ENCODE peak calls at places on chromosomes 13 and 19, in seven cellular contexts. P, N, Z, E, G, A and X are unnamed samples.

GRCh38 chr13:50677687-50678463 is 165.6 kb downstream of the DLEU7 start:
- DNase-seq in A (no peak), Z (no peak), P (no peak), G (no peak), N (no peak), E (peak; percentile 72), X (no peak)

GRCh38 chr19:3783660-3784584 is 2.3 kb downstream of the MATK start:
- DNase-seq in P (no peak), Z (no peak), A (peak; percentile 71), G (no peak), N (no peak), E (no peak), X (no peak)

GRCh38 chr19:5339950-5340636 is 519 bp downstream of the PTPRS start:
- DNase-seq in N (peak; percentile 28), Z (no peak), E (no peak), P (no peak), A (no peak), G (peak; percentile 65), X (peak; percentile 62)

GRCh38 chr13:30577381-30577780 is 40.3 kb upstream of the USPL1 start:
- DNase-seq in E (peak; percentile 98), Z (peak; percentile 35), A (peak; percentile 80), G (no peak), N (peak; percentile 84), P (peak; percentile 36), X (peak; percentile 34)

GRCh38 chr19:35222373-35223005 is 6.0 kb downstream of the FAM187B start:
- DNase-seq in Z (no peak), N (no peak), A (no peak), E (no peak), G (no peak), P (peak; percentile 2), X (no peak)

GRCh38 chr19:8512115-8512967 is 1.6 kb downstream of the ZNF414 start:
- DNase-seq in Z (no peak), A (peak; percentile 51), G (no peak), N (peak; percentile 24), E (no peak), P (no peak), X (no peak)

GRCh38 chr19:7924651-7925170 is 1.2 kb downstream of the CTXN1 start:
- DNase-seq in Z (no peak), E (no peak), N (no peak), A (no peak), P (no peak), G (no peak), X (no peak)

GRCh38 chr19:15110418-15110815 is 3.2 kb downstream of the SYDE1 start:
- DNase-seq in P (no peak), A (no peak), Z (no peak), E (no peak), N (no peak), G (no peak), X (no peak)

GRCh38 chr13:102856603-102857002 is 10.8 kb downstream of the ERCC5 start:
- DNase-seq in P (no peak), E (peak; percentile 68), N (peak; percentile 71), A (no peak), Z (no peak), G (no peak), X (no peak)

GRCh38 chr19:55489711-55490477 is 1.7 kb downstream of the SSC5D start:
- DNase-seq in A (no peak), P (no peak), G (no peak), E (no peak), N (no peak), Z (no peak), X (peak; percentile 35)

GRCh38 chr19:7199613-7200533 is 94.3 kb downstream of the INSR start:
- DNase-seq in E (no peak), G (no peak), P (no peak), Z (no peak), N (no peak), A (no peak), X (no peak)

GRCh38 chr13:29937836-29938235 is 87.4 kb upstream of the UBL3 start:
- DNase-seq in A (peak; percentile 57), Z (peak; percentile 42), N (no peak), E (no peak), G (no peak), P (no peak), X (no peak)

GRCh38 chr13:72261732-72262131 is 394.7 kb upstream of the DACH1 start:
- DNase-seq in P (no peak), N (no peak), Z (no peak), E (no peak), A (no peak), G (no peak), X (no peak)

GRCh38 chr13:72258340-72258981 is 391.5 kb upstream of the DACH1 start:
- DNase-seq in G (peak; percentile 2), Z (no peak), E (peak; percentile 6), A (no peak), N (no peak), P (no peak), X (no peak)

GRCh38 chr13:72253754-72254153 is 386.8 kb upstream of the DACH1 start:
- DNase-seq in N (no peak), A (no peak), E (no peak), P (no peak), Z (no peak), G (no peak), X (no peak)

GRCh38 chr13:72259528-72259927 is 392.5 kb upstream of the DACH1 start:
- DNase-seq in P (no peak), E (no peak), G (no peak), N (no peak), Z (no peak), A (no peak), X (no peak)

GRCh38 chr13:72255908-72256307 is 388.9 kb upstream of the DACH1 start:
- DNase-seq in E (peak; percentile 56), Z (no peak), P (no peak), G (peak; percentile 31), A (peak; percentile 1), N (peak; percentile 2), X (no peak)
- TF ChIP-seq CTCF in E (peak; percentile 63), Z (no peak), P (no peak), G (peak; percentile 57), A (no peak), N (no peak), X (no peak)

GRCh38 chr13:43365042-43365344 is 341.6 kb downstream of the DNAJC15 start:
- DNase-seq in Z (no peak), E (no peak), N (no peak), A (no peak), P (no peak), G (no peak), X (no peak)

GRCh38 chr13:43368003-43368402 is 344.6 kb downstream of the DNAJC15 start:
- DNase-seq in Z (no peak), E (peak; percentile 30), N (no peak), A (no peak), G (no peak), P (peak; percentile 18), X (peak; percentile 22)

GRCh38 chr13:43360911-43361605 is 337.7 kb downstream of the DNAJC15 start:
- DNase-seq in G (no peak), P (no peak), E (peak; percentile 63), A (no peak), Z (no peak), N (peak; percentile 53), X (no peak)

GRCh38 chr13:43363156-43363918 is 340.0 kb downstream of the DNAJC15 start:
- DNase-seq in E (peak; percentile 81), G (no peak), Z (no peak), N (peak; percentile 63), P (no peak), A (no peak), X (no peak)

GRCh38 chr13:43364210-43365041 is 341.0 kb downstream of the DNAJC15 start:
- DNase-seq in G (no peak), Z (no peak), E (peak; percentile 90), A (no peak), P (no peak), N (peak; percentile 83), X (no peak)
- TF ChIP-seq CTCF in G (no peak), Z (no peak), E (no peak), A (no peak), P (no peak), N (no peak), X (no peak)

GRCh38 chr13:46378411-46378810 is 8.6 kb downstream of the RUBCNL start:
- DNase-seq in P (no peak), E (no peak), A (no peak), N (no peak), G (no peak), Z (no peak), X (no peak)
- TF ChIP-seq CTCF in P (no peak), E (no peak), A (no peak), N (no peak), G (no peak), Z (no peak), X (no peak)

GRCh38 chr13:112748947-112749346 is 59.1 kb downstream of the ATP11A start:
- DNase-seq in N (peak; percentile 25), A (no peak), G (no peak), P (no peak), E (peak; percentile 13), Z (no peak), X (no peak)
- TF ChIP-seq CTCF in N (no peak), A (no peak), G (no peak), P (no peak), E (no peak), Z (no peak), X (no peak)

GRCh38 chr19:54179921-54180452 is 7.0 kb upstream of the TMC4 start:
- DNase-seq in G (peak; percentile 79), P (no peak), Z (no peak), E (peak; percentile 64), A (no peak), N (peak; percentile 83), X (peak; percentile 35)
- TF ChIP-seq CTCF in G (peak; percentile 63), P (no peak), Z (no peak), E (peak; percentile 53), A (no peak), N (peak; percentile 61), X (no peak)

DNA sequence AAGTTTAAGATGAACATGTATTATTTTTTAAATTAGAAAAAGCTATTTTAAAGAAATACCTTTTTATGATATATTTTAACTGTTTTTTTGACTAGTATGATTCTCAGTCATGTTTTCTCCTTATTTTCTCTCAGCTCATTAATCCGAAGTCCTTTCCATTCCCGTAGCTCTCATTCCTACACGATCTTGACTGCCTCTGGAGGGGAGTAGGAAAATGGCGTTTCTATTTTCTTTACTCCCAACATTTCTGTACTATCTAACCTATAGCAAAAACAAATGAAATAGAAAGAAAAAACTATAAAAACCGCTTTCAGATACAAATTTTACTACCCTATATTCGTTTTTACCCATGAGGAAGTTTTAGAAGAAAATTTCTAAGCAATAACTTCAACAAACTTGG is 343.8 kb downstream of the RBM26 start:
- DNase-seq in A (no peak), P (no peak), N (no peak), G (no peak), E (no peak), Z (no peak), X (no peak)
- TF ChIP-seq CTCF in A (no peak), P (no peak), N (no peak), G (no peak), E (no peak), Z (no peak), X (no peak)

GRCh38 chr19:58362272-58362994 is at the start of gene ZNF497:
- DNase-seq in A (peak; percentile 99), P (peak; percentile 100), E (peak; percentile 94), N (peak; percentile 99), Z (peak; percentile 92), G (peak; percentile 97), X (peak; percentile 100)
- TF ChIP-seq CTCF in A (no peak), P (no peak), E (no peak), N (no peak), Z (no peak), G (no peak), X (no peak)